ENCODE peak calls at places on chromosome 1, in four cellular contexts. T is fibroblast of the conjunctiva, K is GM12892, P is lower leg skin. F is an unnamed sample.

GRCh38 chr1:78176448-78176847 is 130.7 kb downstream of the GIPC2 start:
- DNase-seq in K (no peak), P (no peak), T (peak), F (no peak)

GRCh38 chr1:187001198-187001904 is 172.6 kb downstream of the PLA2G4A start:
- DNase-seq in T (peak), P (no peak), K (no peak), F (peak)

GRCh38 chr1:29671446-29671845 is 435.1 kb downstream of the PTPRU start:
- DNase-seq in P (peak), K (no peak), T (no peak), F (no peak)

GRCh38 chr1:92848201-92848600 is 16.4 kb downstream of the RPL5 start:
- DNase-seq in T (no peak), K (no peak), P (no peak), F (no peak)

GRCh38 chr1:5707566-5708178 is 284.6 kb downstream of the NPHP4 start:
- DNase-seq in P (no peak), T (no peak), K (no peak), F (no peak)

GRCh38 chr1:2529776-2530500 is at the start of gene HES5:
- DNase-seq in K (no peak), P (no peak), T (no peak), F (no peak)

GRCh38 chr1:226990133-226990716 is 50.1 kb downstream of the COQ8A start:
- DNase-seq in T (no peak), K (no peak), P (no peak), F (no peak)

GRCh38 chr1:17304155-17304826 is 3.7 kb upstream of the PADI4 start:
- DNase-seq in T (no peak), K (no peak), P (peak), F (no peak)

GRCh38 chr1:117127840-117128239 is 6.3 kb upstream of the TRIM45 start:
- DNase-seq in T (no peak), P (no peak), K (no peak), F (no peak)

GRCh38 chr1:221620437-221621384 is 121.2 kb downstream of the DUSP10 start:
- DNase-seq in T (peak), P (no peak), K (no peak), F (no peak)

GRCh38 chr1:70034403-70034802 is 171.0 kb downstream of the LRRC40 start:
- DNase-seq in T (peak), P (no peak), K (no peak), F (no peak)

F was measured in retinal pigment epithelial cell.